ENCODE peak calls at places on chromosomes 16 and 17, in seven cellular contexts. V, T, Y, R, N, G and B are unnamed samples.

GRCh38 chr16:52256310-52257078 is 290.4 kb downstream of the TOX3 start:
- DNase-seq in V (no peak), T (no peak), Y (no peak), R (no peak), N (no peak), G (no peak), B (no peak)

GRCh38 chr16:50083996-50084395 is 18.2 kb downstream of the HEATR3 start:
- DNase-seq in V (no peak), T (no peak), Y (no peak), R (no peak), N (no peak), G (no peak), B (no peak)

GRCh38 chr16:56191807-56192643 is 736 bp downstream of the GNAO1 start:
- DNase-seq in V (no peak), T (no peak), Y (no peak), R (no peak), N (no peak), G (no peak), B (no peak)

GRCh38 chr17:29590261-29590978 is 972 bp upstream of the GIT1 start:
- DNase-seq in V (no peak), T (peak), Y (peak), R (peak), N (no peak), G (no peak), B (no peak)

GRCh38 chr16:84726670-84727467 is 27.1 kb downstream of the USP10 start:
- DNase-seq in V (no peak), T (no peak), Y (no peak), R (no peak), N (no peak), G (no peak), B (no peak)

GRCh38 chr16:48963901-48964615 is 317.6 kb downstream of the CBLN1 start:
- DNase-seq in V (no peak), T (peak), Y (no peak), R (peak), N (no peak), G (peak), B (no peak)

GRCh38 chr17:72978593-72979218 is 113.8 kb downstream of the SLC39A11 start:
- DNase-seq in V (no peak), T (no peak), Y (no peak), R (no peak), N (no peak), G (no peak), B (no peak)

GRCh38 chr16:25037221-25037620 is 22.1 kb upstream of the ARHGAP17 start:
- DNase-seq in V (no peak), T (no peak), Y (no peak), R (no peak), N (no peak), G (no peak), B (no peak)

GRCh38 chr16:57532251-57532625 is 4.1 kb downstream of the CCDC102A start:
- DNase-seq in V (no peak), T (no peak), Y (peak), R (no peak), N (no peak), G (no peak), B (peak)

GRCh38 chr17:48107137-48108055 is at the start of gene SNX11:
- DNase-seq in V (peak), T (peak), Y (peak), R (peak), N (peak), G (peak), B (peak)

GRCh38 chr17:16872836-16873653 is 98.9 kb downstream of the TNFRSF13B start:
- DNase-seq in V (peak), T (peak), Y (no peak), R (no peak), N (peak), G (no peak), B (peak)

GRCh38 chr17:76567634-76568432 is 17.8 kb downstream of the ST6GALNAC2 start:
- DNase-seq in V (peak), T (no peak), Y (no peak), R (no peak), N (no peak), G (no peak), B (no peak)

GRCh38 chr17:16027708-16028584 is 28.3 kb downstream of the TTC19 start:
- DNase-seq in V (no peak), T (peak), Y (no peak), R (peak), N (peak), G (peak), B (no peak)